ENCODE peak calls at places on chromosomes 4 and X, in nine cellular contexts. S is astrocyte; F is kidney; K is lung; U is CD4-positive, alpha-beta memory T cell; D is WERI-Rb-1; W is endodermal cell; R is sigmoid colon; X is CD8-positive, alpha-beta memory T cell. P is an unnamed sample.
A peak's percentile ranks its signal among the peaks of the same experiment; 100 is the strongest.

GRCh38 chrX:68938244-68939004 is 109.6 kb downstream of the EFNB1 start:
- DNase-seq in S (peak; percentile 77), F (peak; percentile 82), K (no peak), U (no peak), D (no peak), W (peak; percentile 48), R (peak; percentile 50), X (no peak), P (no peak)

GRCh38 chr4:11912886-11913285 is 484.2 kb upstream of the HS3ST1 start:
- DNase-seq in S (peak; percentile 43), F (no peak), K (no peak), U (no peak), D (no peak), W (no peak), R (no peak), X (no peak), P (peak; percentile 51)

GRCh38 chrX:118536687-118537461 is 41.3 kb downstream of the DOCK11 start:
- DNase-seq in S (peak; percentile 31), F (no peak), K (no peak), U (peak; percentile 55), D (no peak), W (peak; percentile 51), R (no peak), X (peak; percentile 49), P (no peak)

GRCh38 chrX:55057691-55058249 is 17.1 kb upstream of the PAGE2B start:
- DNase-seq in S (no peak), F (no peak), K (no peak), U (peak; percentile 40), D (no peak), W (peak; percentile 51), R (no peak), X (peak; percentile 33), P (no peak)

GRCh38 chr4:53128959-53129358 is 236.9 kb downstream of the SCFD2 start:
- DNase-seq in S (no peak), F (no peak), K (no peak), U (no peak), D (no peak), W (no peak), R (no peak), X (no peak), P (peak; percentile 62)

GRCh38 chr4:168200685-168201084 is 108.3 kb downstream of the ANXA10 start:
- DNase-seq in S (no peak), F (no peak), K (no peak), U (no peak), D (no peak), W (no peak), R (no peak), X (no peak), P (no peak)

GRCh38 chr4:142615324-142615665 is 230.8 kb downstream of the INPP4B start:
- DNase-seq in S (peak; percentile 87), F (no peak), K (no peak), U (no peak), D (no peak), W (no peak), R (no peak), X (no peak), P (no peak)

GRCh38 chr4:134243742-134244713 is 42.4 kb upstream of the PABPC4L start:
- DNase-seq in S (no peak), F (peak; percentile 61), K (no peak), U (no peak), D (no peak), W (peak; percentile 53), R (peak; percentile 50), X (no peak), P (no peak)

GRCh38 chrX:132961511-132961910 is 3.1 kb upstream of the HS6ST2 start:
- DNase-seq in S (no peak), F (no peak), K (no peak), U (no peak), D (no peak), W (no peak), R (no peak), X (no peak), P (no peak)

GRCh38 chr4:85084371-85085170 is 118.1 kb upstream of the WDFY3 start:
- DNase-seq in S (peak; percentile 50), F (no peak), K (peak; percentile 30), U (no peak), D (peak; percentile 49), W (no peak), R (no peak), X (no peak), P (no peak)

DNA sequence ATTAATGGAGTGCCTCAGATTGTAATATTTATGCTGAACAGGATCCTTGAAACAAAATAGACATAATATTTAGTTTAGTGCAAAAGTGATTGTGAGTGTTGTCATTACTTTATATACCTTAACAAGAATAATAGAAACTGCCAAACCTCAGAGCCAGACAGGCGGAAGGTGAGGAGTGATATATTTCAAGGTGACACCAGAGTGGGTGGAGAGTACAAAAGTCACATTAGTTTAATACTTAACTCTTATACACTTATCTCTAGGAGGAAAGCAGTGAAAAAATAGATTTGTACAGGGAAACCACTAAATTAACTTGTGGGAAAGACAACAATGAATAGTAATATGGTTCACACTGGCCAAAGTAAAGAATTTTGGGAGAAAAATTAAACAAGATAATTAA is 342.8 kb upstream of the NDST4 start:
- DNase-seq in S (no peak), F (no peak), K (no peak), U (no peak), D (no peak), W (no peak), R (no peak), X (no peak), P (no peak)
- H3K4me3 ChIP-seq in S (no peak overlapping the region), F (no peak overlapping the region), K (no peak overlapping the region), U (no peak overlapping the region), D (no peak overlapping the region), W (no peak overlapping the region), R (no peak overlapping the region), X (no peak overlapping the region), P (no peak overlapping the region)

GRCh38 chrX:149372861-149373260 is 132.2 kb downstream of the IDS start:
- DNase-seq in S (peak; percentile 28), F (no peak), K (no peak), U (no peak), D (no peak), W (no peak), R (no peak), X (no peak), P (no peak)

GRCh38 chrX:149371984-149372383 is 133.1 kb downstream of the IDS start:
- DNase-seq in S (no peak), F (no peak), K (no peak), U (no peak), D (peak; percentile 22), W (no peak), R (no peak), X (no peak), P (no peak)

GRCh38 chrX:149370097-149370496 is 135.0 kb downstream of the IDS start:
- DNase-seq in S (peak; percentile 74), F (no peak), K (no peak), U (no peak), D (no peak), W (no peak), R (no peak), X (no peak), P (no peak)

DNA sequence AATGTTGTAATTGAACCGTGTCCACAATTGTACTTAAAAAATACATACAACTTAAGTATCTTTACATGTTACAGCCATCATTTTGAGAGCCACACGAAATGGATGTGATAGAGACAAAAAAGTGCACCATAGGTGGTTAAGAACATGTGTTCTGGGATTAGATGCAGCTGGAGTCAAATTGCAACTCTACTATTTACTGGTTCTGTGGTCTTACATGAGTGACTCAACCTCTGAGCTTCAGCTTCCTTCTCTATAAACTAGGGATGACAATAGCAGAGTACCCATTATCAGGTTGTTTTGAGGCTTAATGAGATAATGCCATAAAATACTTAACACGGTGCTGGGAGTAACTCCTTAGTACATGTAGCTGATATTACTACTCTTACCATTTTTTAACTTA is 130.4 kb downstream of the IDS start:
- DNase-seq in S (peak; percentile 35), F (no peak), K (no peak), U (no peak), D (no peak), W (no peak), R (no peak), X (no peak), P (no peak)
- H3K9me3 ChIP-seq in S (no peaks in the 10 kb centered on the region), F (no peaks in the 10 kb centered on the region), K (no peaks in the 10 kb centered on the region), U (no peaks in the 10 kb centered on the region), D (no peaks in the 10 kb centered on the region), W (no peaks in the 10 kb centered on the region), R (no peaks in the 10 kb centered on the region), X (no peaks in the 10 kb centered on the region), P (no peaks in the 10 kb centered on the region)

GRCh38 chr4:55947254-55947882 is 1.4 kb upstream of the CEP135 start:
- DNase-seq in S (no peak), F (no peak), K (no peak), U (no peak), D (no peak), W (no peak), R (no peak), X (no peak), P (no peak)
- H3K4me3 ChIP-seq in S (peak overlapping the region; percentile 91), F (peak overlapping the region; percentile 85), K (peak overlapping the region; percentile 41), U (peak overlapping the region; percentile 54), D (no peak overlapping the region), W (no peak overlapping the region), R (no peak overlapping the region), X (peak overlapping the region; percentile 87), P (peak overlapping the region; percentile 86)

DNA sequence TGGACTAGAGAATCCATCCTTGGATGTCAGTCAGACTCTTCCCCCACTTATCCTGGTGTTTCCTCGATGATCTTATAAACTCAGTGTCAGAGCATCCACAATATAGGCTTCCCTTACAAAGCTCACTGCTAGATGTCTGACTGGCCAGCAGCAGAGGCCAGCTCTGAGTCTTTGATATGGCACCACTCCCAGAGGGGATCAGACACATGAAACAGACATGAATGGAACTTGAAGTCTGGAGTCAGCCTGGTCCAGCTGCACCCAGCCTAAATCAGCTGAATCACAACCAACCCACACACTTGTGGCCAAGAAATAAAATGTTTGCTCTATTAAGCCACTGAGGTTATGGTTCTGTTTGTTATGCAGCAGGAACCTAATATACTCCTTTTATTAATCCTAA is 129.6 kb upstream of the MED14 start:
- DNase-seq in S (peak; percentile 89), F (no peak), K (no peak), U (no peak), D (no peak), W (no peak), R (no peak), X (no peak), P (peak; percentile 83)
- H3K9me3 ChIP-seq in S (no peaks in the 10 kb centered on the region), F (no peaks in the 10 kb centered on the region), K (no peaks in the 10 kb centered on the region), U (no peaks in the 10 kb centered on the region), D (peaks cover 9% of the 10 kb centered on the region), W (peaks cover 26% of the 10 kb centered on the region), R (no peaks in the 10 kb centered on the region), X (no peaks in the 10 kb centered on the region), P (no peaks in the 10 kb centered on the region)